ENCODE peak calls at places on chromosomes 7 and 10, in seven cellular contexts. Y is adrenal gland, T is stomach, C is astrocyte, A is Peyer's patch, Z is cardiac muscle cell, K is endothelial cell of umbilical vein. Q is an unnamed sample.
A peak's percentile ranks its signal among the peaks of the same experiment; 100 is the strongest.

GRCh38 chr10:48649349-48649944 is 35.2 kb upstream of the WDFY4 start:
- DNase-seq in Y (no peak), T (no peak), C (no peak), A (no peak), Z (no peak), K (no peak), Q (no peak)

GRCh38 chr10:19168584-19168983 is 120.0 kb downstream of the MALRD1 start:
- DNase-seq in Y (no peak), T (no peak), C (no peak), A (no peak), Z (no peak), K (no peak), Q (no peak)

GRCh38 chr10:108788891-108789290 is 1134.4 kb downstream of the XPNPEP1 start:
- DNase-seq in Y (no peak), T (no peak), C (no peak), A (no peak), Z (no peak), K (no peak), Q (no peak)

GRCh38 chr7:18262054-18262453 is 233.5 kb upstream of the HDAC9 start:
- DNase-seq in Y (no peak), T (no peak), C (no peak), A (no peak), Z (peak; percentile 17), K (no peak), Q (no peak)

GRCh38 chr10:21888959-21889358 is 114.6 kb downstream of the DNAJC1 start:
- DNase-seq in Y (no peak), T (no peak), C (no peak), A (no peak), Z (no peak), K (no peak), Q (no peak)

GRCh38 chr10:86650151-86650550 is 4.2 kb upstream of the OPN4 start:
- DNase-seq in Y (no peak), T (peak; percentile 13), C (no peak), A (peak; percentile 24), Z (no peak), K (no peak), Q (no peak)

GRCh38 chr10:102230264-102230860 is 4.3 kb downstream of the ELOVL3 start:
- DNase-seq in Y (peak; percentile 53), T (peak; percentile 60), C (no peak), A (peak; percentile 56), Z (peak; percentile 77), K (peak; percentile 44), Q (no peak)

GRCh38 chr7:105734233-105734632 is 142.2 kb downstream of the ATXN7L1 start:
- DNase-seq in Y (peak; percentile 19), T (no peak), C (no peak), A (no peak), Z (no peak), K (no peak), Q (no peak)

GRCh38 chr10:106565546-106565945 is 599.0 kb downstream of the SORCS1 start:
- DNase-seq in Y (no peak), T (no peak), C (peak; percentile 9), A (no peak), Z (peak; percentile 42), K (no peak), Q (no peak)

GRCh38 chr7:95865716-95866371 is 93.5 kb downstream of the DYNC1I1 start:
- DNase-seq in Y (no peak), T (no peak), C (peak; percentile 10), A (no peak), Z (peak; percentile 41), K (peak; percentile 43), Q (no peak)

GRCh38 chr10:14474656-14475055 is 143.9 kb upstream of the FRMD4A start:
- DNase-seq in Y (no peak), T (no peak), C (no peak), A (no peak), Z (peak; percentile 9), K (no peak), Q (no peak)

GRCh38 chr10:120978589-120979252 is 127.6 kb downstream of the WDR11 start:
- DNase-seq in Y (no peak), T (no peak), C (no peak), A (no peak), Z (peak; percentile 11), K (no peak), Q (no peak)

GRCh38 chr10:42898037-42898960 is 115.7 kb downstream of the BMS1 start:
- DNase-seq in Y (no peak), T (no peak), C (no peak), A (no peak), Z (no peak), K (no peak), Q (no peak)

GRCh38 chr10:4522296-4523000 is 303.6 kb upstream of the AKR1E2 start:
- DNase-seq in Y (no peak), T (no peak), C (no peak), A (no peak), Z (no peak), K (no peak), Q (no peak)

GRCh38 chr10:51171946-51172345 is 97.7 kb downstream of the PRKG1 start:
- DNase-seq in Y (no peak), T (no peak), C (no peak), A (no peak), Z (peak; percentile 67), K (no peak), Q (no peak)

GRCh38 chr10:97765201-97765600 is 6.6 kb downstream of the SFRP5 start:
- DNase-seq in Y (no peak), T (no peak), C (no peak), A (no peak), Z (no peak), K (no peak), Q (no peak)

GRCh38 chr7:95267754-95268153 is 56.6 kb downstream of the PON1 start:
- DNase-seq in Y (no peak), T (no peak), C (peak; percentile 10), A (no peak), Z (no peak), K (no peak), Q (no peak)

GRCh38 chr7:55078465-55079372 is 59.9 kb downstream of the EGFR start:
- DNase-seq in Y (no peak), T (peak; percentile 72), C (no peak), A (peak; percentile 74), Z (no peak), K (no peak), Q (peak; percentile 55)

GRCh38 chr10:78458983-78459638 is 425.4 kb downstream of the RPS24 start:
- DNase-seq in Y (peak; percentile 64), T (no peak), C (peak; percentile 91), A (no peak), Z (peak; percentile 84), K (peak; percentile 98), Q (no peak)

GRCh38 chr7:14761506-14762296 is 140.8 kb downstream of the DGKB start:
- DNase-seq in Y (peak; percentile 31), T (no peak), C (peak; percentile 79), A (no peak), Z (peak; percentile 86), K (peak; percentile 47), Q (no peak)

GRCh38 chr10:14173706-14174594 is 156.8 kb downstream of the FRMD4A start:
- DNase-seq in Y (no peak), T (no peak), C (peak; percentile 27), A (no peak), Z (peak; percentile 37), K (peak; percentile 33), Q (no peak)

GRCh38 chr10:121157998-121158397 is 306.8 kb downstream of the WDR11 start:
- DNase-seq in Y (peak; percentile 31), T (peak; percentile 30), C (peak; percentile 47), A (peak; percentile 72), Z (peak; percentile 46), K (no peak), Q (peak; percentile 31)

GRCh38 chr7:106283831-106284515 is 810 bp downstream of the NAMPT start:
- DNase-seq in Y (peak; percentile 63), T (peak; percentile 65), C (peak; percentile 28), A (peak; percentile 75), Z (peak; percentile 64), K (peak; percentile 63), Q (peak; percentile 54)

GRCh38 chr7:158078161-158078910 is 509.3 kb downstream of the PTPRN2 start:
- DNase-seq in Y (no peak), T (peak; percentile 10), C (no peak), A (peak; percentile 28), Z (no peak), K (no peak), Q (no peak)

GRCh38 chr7:8255680-8256656 is 6.0 kb downstream of the ICA1 start:
- DNase-seq in Y (no peak), T (no peak), C (no peak), A (no peak), Z (no peak), K (no peak), Q (no peak)

GRCh38 chr7:8259586-8260222 is 2.3 kb downstream of the ICA1 start:
- DNase-seq in Y (no peak), T (no peak), C (no peak), A (no peak), Z (no peak), K (no peak), Q (no peak)

GRCh38 chr7:8260871-8261707 is 878 bp downstream of the ICA1 start:
- DNase-seq in Y (peak; percentile 29), T (peak; percentile 67), C (no peak), A (peak; percentile 57), Z (peak; percentile 2), K (peak; percentile 63), Q (peak; percentile 65)

GRCh38 chr7:8258734-8259133 is 3.2 kb downstream of the ICA1 start:
- DNase-seq in Y (no peak), T (no peak), C (no peak), A (no peak), Z (no peak), K (no peak), Q (no peak)

GRCh38 chr7:8258166-8258565 is 3.8 kb downstream of the ICA1 start:
- DNase-seq in Y (no peak), T (no peak), C (no peak), A (no peak), Z (no peak), K (no peak), Q (no peak)
- H3K27ac ChIP-seq in Y (no peak overlapping the region), T (no peak overlapping the region), C (no peak overlapping the region), A (no peak overlapping the region), Z (no peak overlapping the region), K (no peak overlapping the region), Q (no peak overlapping the region)

GRCh38 chr10:67386260-67386659 is 309.7 kb downstream of the CTNNA3 start:
- DNase-seq in Y (no peak), T (no peak), C (no peak), A (no peak), Z (no peak), K (no peak), Q (no peak)

GRCh38 chr10:67385089-67385488 is 310.9 kb downstream of the CTNNA3 start:
- DNase-seq in Y (no peak), T (no peak), C (no peak), A (no peak), Z (no peak), K (no peak), Q (no peak)

GRCh38 chr10:67385566-67385965 is 310.4 kb downstream of the CTNNA3 start:
- DNase-seq in Y (no peak), T (no peak), C (no peak), A (no peak), Z (no peak), K (no peak), Q (no peak)
- H3K4me3 ChIP-seq in Y (no peak overlapping the region), T (no peak overlapping the region), C (no peak overlapping the region), A (no peak overlapping the region), Z (no peak overlapping the region), K (no peak overlapping the region), Q (no peak overlapping the region)

GRCh38 chr7:70585071-70585470 is 546.9 kb upstream of the GALNT17 start:
- DNase-seq in Y (no peak), T (no peak), C (no peak), A (no peak), Z (no peak), K (no peak), Q (no peak)
- TF ChIP-seq CTCF in Y (no peak), T (no peak), C (no peak), A (peak; percentile 4), Z (no peak), K (no peak), Q (no peak)

GRCh38 chr10:116989439-116989838 is 15.5 kb downstream of the SHTN1 start:
- DNase-seq in Y (no peak), T (no peak), C (no peak), A (no peak), Z (no peak), K (no peak), Q (no peak)
- H3K27ac ChIP-seq in Y (no peak overlapping the region), T (no peak overlapping the region), C (no peak overlapping the region), A (no peak overlapping the region), Z (no peak overlapping the region), K (no peak overlapping the region), Q (no peak overlapping the region)